ENCODE peak calls at places on chromosomes 3 and 15, in ten cellular contexts. One of them, this sample, is unnamed.

GRCh38 chr15:84659904-84660781 is 2.1 kb upstream of the NMB start:
- DNase-seq in astrocyte of the spinal cord: no peak
- DNase-seq in neural progenitor cell: no peak
- DNase-seq in heart right ventricle: no peak
- DNase-seq in transverse colon: no peak
- DNase-seq in fibroblast of pulmonary artery: no peak
- DNase-seq in PC-9: no peak
- DNase-seq in tibial artery: no peak
- DNase-seq in ovary: no peak
- DNase-seq in stomach: no peak
- DNase-seq in this sample: no peak

GRCh38 chr15:83449250-83449671 is 2.1 kb downstream of the SH3GL3 start:
- DNase-seq in neural progenitor cell: no peak
- DNase-seq in PC-9: no peak
- DNase-seq in astrocyte of the spinal cord: no peak
- DNase-seq in fibroblast of pulmonary artery: no peak
- DNase-seq in ovary: no peak
- DNase-seq in transverse colon: no peak
- DNase-seq in heart right ventricle: no peak
- DNase-seq in tibial artery: no peak
- DNase-seq in stomach: no peak
- DNase-seq in this sample: no peak

GRCh38 chr3:126523745-126524428 is at the start of gene CHST13:
- DNase-seq in fibroblast of pulmonary artery: peak; percentile 30
- DNase-seq in neural progenitor cell: peak; percentile 91
- DNase-seq in tibial artery: peak; percentile 67
- DNase-seq in heart right ventricle: no peak
- DNase-seq in astrocyte of the spinal cord: peak; percentile 8
- DNase-seq in transverse colon: peak; percentile 86
- DNase-seq in ovary: no peak
- DNase-seq in stomach: peak; percentile 46
- DNase-seq in PC-9: no peak
- DNase-seq in this sample: peak; percentile 33

GRCh38 chr3:195209836-195210551 is 61.0 kb downstream of the XXYLT1 start:
- DNase-seq in neural progenitor cell: no peak
- DNase-seq in transverse colon: no peak
- DNase-seq in tibial artery: peak; percentile 80
- DNase-seq in PC-9: peak; percentile 32
- DNase-seq in astrocyte of the spinal cord: peak; percentile 26
- DNase-seq in heart right ventricle: peak; percentile 40
- DNase-seq in ovary: peak; percentile 65
- DNase-seq in stomach: no peak
- DNase-seq in fibroblast of pulmonary artery: peak; percentile 74
- DNase-seq in this sample: peak; percentile 78

GRCh38 chr3:135623558-135623957 is 342.0 kb upstream of the PPP2R3A start:
- DNase-seq in neural progenitor cell: no peak
- DNase-seq in ovary: no peak
- DNase-seq in transverse colon: no peak
- DNase-seq in stomach: no peak
- DNase-seq in heart right ventricle: no peak
- DNase-seq in PC-9: no peak
- DNase-seq in astrocyte of the spinal cord: no peak
- DNase-seq in fibroblast of pulmonary artery: no peak
- DNase-seq in tibial artery: no peak
- DNase-seq in this sample: no peak

GRCh38 chr3:100149130-100149529 is 34.8 kb upstream of the FILIP1L start:
- DNase-seq in ovary: no peak
- DNase-seq in heart right ventricle: no peak
- DNase-seq in fibroblast of pulmonary artery: no peak
- DNase-seq in stomach: no peak
- DNase-seq in PC-9: no peak
- DNase-seq in astrocyte of the spinal cord: no peak
- DNase-seq in transverse colon: no peak
- DNase-seq in tibial artery: no peak
- DNase-seq in neural progenitor cell: no peak
- DNase-seq in this sample: no peak

GRCh38 chr3:53269888-53270880 is 14.4 kb upstream of the TKT start:
- DNase-seq in PC-9: peak; percentile 99
- DNase-seq in heart right ventricle: peak; percentile 84
- DNase-seq in stomach: peak; percentile 91
- DNase-seq in ovary: peak; percentile 73
- DNase-seq in tibial artery: peak; percentile 97
- DNase-seq in astrocyte of the spinal cord: peak; percentile 97
- DNase-seq in transverse colon: peak; percentile 82
- DNase-seq in neural progenitor cell: peak; percentile 88
- DNase-seq in fibroblast of pulmonary artery: peak; percentile 98
- DNase-seq in this sample: peak; percentile 99

GRCh38 chr3:60216462-60216861 is 1034.8 kb downstream of the FHIT start:
- DNase-seq in transverse colon: no peak
- DNase-seq in fibroblast of pulmonary artery: no peak
- DNase-seq in neural progenitor cell: no peak
- DNase-seq in PC-9: no peak
- DNase-seq in stomach: no peak
- DNase-seq in ovary: no peak
- DNase-seq in heart right ventricle: no peak
- DNase-seq in tibial artery: no peak
- DNase-seq in astrocyte of the spinal cord: no peak
- DNase-seq in this sample: no peak

GRCh38 chr3:37826933-37827332 is 34.7 kb upstream of the CTDSPL start:
- DNase-seq in neural progenitor cell: no peak
- DNase-seq in ovary: no peak
- DNase-seq in PC-9: no peak
- DNase-seq in transverse colon: no peak
- DNase-seq in fibroblast of pulmonary artery: no peak
- DNase-seq in astrocyte of the spinal cord: no peak
- DNase-seq in tibial artery: no peak
- DNase-seq in heart right ventricle: no peak
- DNase-seq in stomach: no peak
- DNase-seq in this sample: no peak

GRCh38 chr3:115698851-115699535 is 75.7 kb downstream of the GAP43 start:
- DNase-seq in tibial artery: no peak
- DNase-seq in heart right ventricle: no peak
- DNase-seq in fibroblast of pulmonary artery: peak; percentile 8
- DNase-seq in stomach: no peak
- DNase-seq in astrocyte of the spinal cord: peak; percentile 33
- DNase-seq in ovary: no peak
- DNase-seq in transverse colon: no peak
- DNase-seq in neural progenitor cell: peak; percentile 72
- DNase-seq in PC-9: no peak
- DNase-seq in this sample: peak; percentile 40

GRCh38 chr3:117665311-117665710 is 955.7 kb downstream of the TUSC7 start:
- DNase-seq in neural progenitor cell: no peak
- DNase-seq in transverse colon: peak; percentile 17
- DNase-seq in tibial artery: no peak
- DNase-seq in ovary: no peak
- DNase-seq in stomach: peak; percentile 70
- DNase-seq in PC-9: no peak
- DNase-seq in fibroblast of pulmonary artery: no peak
- DNase-seq in heart right ventricle: no peak
- DNase-seq in astrocyte of the spinal cord: no peak
- DNase-seq in this sample: no peak

GRCh38 chr3:107545680-107546120 is 22.9 kb downstream of the BBX start:
- DNase-seq in transverse colon: no peak
- DNase-seq in stomach: no peak
- DNase-seq in tibial artery: no peak
- DNase-seq in heart right ventricle: no peak
- DNase-seq in ovary: no peak
- DNase-seq in astrocyte of the spinal cord: peak; percentile 65
- DNase-seq in neural progenitor cell: no peak
- DNase-seq in fibroblast of pulmonary artery: no peak
- DNase-seq in PC-9: no peak
- DNase-seq in this sample: peak; percentile 55

GRCh38 chr3:119145500-119146167 is at the start of gene TEX55:
- DNase-seq in stomach: no peak
- DNase-seq in heart right ventricle: peak; percentile 8
- DNase-seq in fibroblast of pulmonary artery: peak; percentile 66
- DNase-seq in neural progenitor cell: peak; percentile 62
- DNase-seq in PC-9: no peak
- DNase-seq in ovary: no peak
- DNase-seq in astrocyte of the spinal cord: peak; percentile 23
- DNase-seq in tibial artery: no peak
- DNase-seq in transverse colon: peak; percentile 12
- DNase-seq in this sample: peak; percentile 63

GRCh38 chr3:100004931-100005330 is 109.4 kb downstream of the FILIP1L start:
- DNase-seq in fibroblast of pulmonary artery: peak; percentile 61
- DNase-seq in stomach: no peak
- DNase-seq in astrocyte of the spinal cord: no peak
- DNase-seq in ovary: no peak
- DNase-seq in neural progenitor cell: no peak
- DNase-seq in transverse colon: no peak
- DNase-seq in tibial artery: no peak
- DNase-seq in PC-9: no peak
- DNase-seq in heart right ventricle: peak; percentile 17
- DNase-seq in this sample: no peak

DNA sequence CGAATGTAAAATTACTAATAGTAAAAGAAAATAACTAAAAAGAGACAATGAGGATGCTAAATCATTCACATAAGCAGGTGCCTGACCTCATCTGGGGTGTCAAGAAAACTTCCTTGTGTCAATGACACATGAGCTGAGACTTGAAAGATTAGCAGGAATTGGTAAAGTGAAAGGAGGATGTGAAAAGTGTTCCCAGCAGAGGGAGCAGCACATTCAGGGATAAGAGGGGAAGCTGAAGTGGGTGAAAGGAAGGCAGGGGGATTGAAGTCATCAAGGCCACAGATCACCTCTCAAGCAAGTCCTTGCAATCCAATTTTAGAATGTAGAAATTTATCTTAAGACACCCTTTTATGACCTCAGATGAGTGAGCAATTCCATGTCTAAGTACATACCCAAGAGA is 60.2 kb upstream of the ACP3 start:
- DNase-seq in PC-9: peak; percentile 70
- DNase-seq in stomach: peak; percentile 40
- DNase-seq in tibial artery: no peak
- DNase-seq in fibroblast of pulmonary artery: peak; percentile 80
- DNase-seq in heart right ventricle: peak; percentile 18
- DNase-seq in transverse colon: peak; percentile 16
- DNase-seq in ovary: no peak
- DNase-seq in neural progenitor cell: peak; percentile 66
- DNase-seq in astrocyte of the spinal cord: peak; percentile 51
- DNase-seq in this sample: peak; percentile 20
- TF ChIP-seq CTCF in PC-9: peak; percentile 51
- TF ChIP-seq CTCF in stomach: no peak
- TF ChIP-seq CTCF in tibial artery: no peak
- TF ChIP-seq CTCF in fibroblast of pulmonary artery: peak; percentile 76
- TF ChIP-seq CTCF in heart right ventricle: peak; percentile 29
- TF ChIP-seq CTCF in transverse colon: no peak
- TF ChIP-seq CTCF in ovary: no peak
- TF ChIP-seq CTCF in neural progenitor cell: peak; percentile 70
- TF ChIP-seq CTCF in astrocyte of the spinal cord: peak; percentile 54
- TF ChIP-seq CTCF in this sample: peak; percentile 52

DNA sequence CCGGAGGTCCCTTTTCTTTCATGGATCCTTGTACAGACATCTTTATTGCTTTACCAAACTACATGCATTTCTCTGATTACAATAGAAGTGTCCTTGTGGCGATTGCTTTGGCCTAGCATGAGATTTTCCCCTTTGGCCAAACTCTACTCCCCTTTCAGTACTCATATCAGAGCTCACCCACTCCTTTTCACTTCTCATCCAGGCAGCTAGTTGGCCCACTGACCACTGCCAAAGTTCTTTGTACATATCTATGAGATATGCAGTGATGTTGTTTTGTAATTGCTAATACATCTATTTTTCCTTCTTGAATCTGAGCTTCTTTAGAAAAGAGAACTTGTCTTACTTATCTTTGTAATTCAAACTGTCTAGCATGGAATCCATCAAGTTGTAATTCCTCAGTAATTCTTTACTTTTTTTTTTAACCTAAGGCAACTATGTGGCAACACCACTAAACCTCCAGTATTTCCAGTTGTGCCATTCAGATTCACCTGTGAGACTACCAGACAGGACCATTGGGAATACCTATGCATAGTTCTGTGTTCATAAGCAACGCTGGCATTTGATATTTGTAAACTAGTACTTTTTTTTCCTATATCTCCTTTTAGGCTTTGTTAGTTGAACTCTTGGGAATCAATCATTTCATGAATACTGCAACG is 39.2 kb downstream of the AADACL2 start:
- DNase-seq in fibroblast of pulmonary artery: peak; percentile 47
- DNase-seq in astrocyte of the spinal cord: no peak
- DNase-seq in PC-9: no peak
- DNase-seq in heart right ventricle: no peak
- DNase-seq in stomach: no peak
- DNase-seq in neural progenitor cell: no peak
- DNase-seq in tibial artery: no peak
- DNase-seq in ovary: no peak
- DNase-seq in transverse colon: no peak
- DNase-seq in this sample: no peak
- H3K4me3 ChIP-seq in fibroblast of pulmonary artery: no peak overlapping the region
- H3K4me3 ChIP-seq in astrocyte of the spinal cord: no peak overlapping the region
- H3K4me3 ChIP-seq in PC-9: no peak overlapping the region
- H3K4me3 ChIP-seq in heart right ventricle: no peak overlapping the region
- H3K4me3 ChIP-seq in stomach: no peak overlapping the region
- H3K4me3 ChIP-seq in neural progenitor cell: no peak overlapping the region
- H3K4me3 ChIP-seq in tibial artery: no peak overlapping the region
- H3K4me3 ChIP-seq in ovary: no peak overlapping the region
- H3K4me3 ChIP-seq in transverse colon: no peak overlapping the region
- H3K4me3 ChIP-seq in this sample: no peak overlapping the region

DNA sequence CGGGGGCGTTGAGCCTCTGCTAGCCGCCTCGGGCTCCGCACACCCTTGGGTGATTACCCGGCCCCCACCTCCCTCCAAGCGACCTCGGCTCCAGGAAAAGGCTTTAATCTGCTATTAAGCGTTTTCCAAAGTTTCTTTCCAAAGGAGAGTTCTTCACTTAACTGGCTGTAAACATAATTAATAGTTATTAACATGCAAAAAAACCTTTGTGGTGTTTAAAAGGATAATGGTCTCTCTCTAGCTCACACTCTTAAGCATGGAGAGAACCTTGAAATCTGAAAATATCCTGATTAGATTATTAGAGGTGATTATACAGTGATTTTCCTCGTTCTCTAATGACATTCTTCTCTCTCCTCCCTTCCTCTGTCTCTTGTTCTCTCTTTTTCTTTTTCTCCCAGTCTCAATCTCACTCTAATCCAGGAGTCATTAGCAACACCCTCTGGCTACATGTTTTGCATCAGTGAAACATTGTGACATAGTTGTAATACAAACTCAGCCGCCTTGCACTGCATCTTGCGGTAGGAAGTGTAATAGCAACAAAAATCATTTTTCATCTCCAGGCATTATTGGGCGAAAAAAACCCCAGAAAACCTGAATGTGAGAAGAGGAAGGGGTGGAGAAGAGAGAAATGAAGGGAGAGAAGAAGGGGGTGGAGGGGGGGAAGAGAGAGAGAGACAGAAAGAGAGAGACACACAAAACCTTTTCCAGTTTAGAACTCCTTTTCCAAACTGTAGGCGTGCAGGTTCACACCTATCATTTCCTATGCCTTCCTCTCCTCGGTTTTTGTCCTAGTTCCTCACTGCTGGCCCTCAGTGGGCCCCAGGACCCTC is 24.4 kb downstream of the NR2F2 start:
- DNase-seq in neural progenitor cell: peak; percentile 31
- DNase-seq in ovary: no peak
- DNase-seq in tibial artery: no peak
- DNase-seq in transverse colon: no peak
- DNase-seq in astrocyte of the spinal cord: peak; percentile 79
- DNase-seq in heart right ventricle: no peak
- DNase-seq in stomach: no peak
- DNase-seq in PC-9: peak; percentile 65
- DNase-seq in fibroblast of pulmonary artery: peak; percentile 89
- DNase-seq in this sample: peak; percentile 86
- TF ChIP-seq CTCF in neural progenitor cell: peak; percentile 20
- TF ChIP-seq CTCF in ovary: peak; percentile 22
- TF ChIP-seq CTCF in tibial artery: peak; percentile 51
- TF ChIP-seq CTCF in transverse colon: peak; percentile 46
- TF ChIP-seq CTCF in astrocyte of the spinal cord: peak; percentile 35
- TF ChIP-seq CTCF in heart right ventricle: peak; percentile 35
- TF ChIP-seq CTCF in stomach: peak; percentile 40
- TF ChIP-seq CTCF in PC-9: peak; percentile 53
- TF ChIP-seq CTCF in fibroblast of pulmonary artery: peak; percentile 62
- TF ChIP-seq CTCF in this sample: peak; percentile 70

GRCh38 chr15:45468294-45468693 is 54.3 kb downstream of the SLC30A4 start:
- DNase-seq in astrocyte of the spinal cord: no peak
- DNase-seq in stomach: no peak
- DNase-seq in tibial artery: no peak
- DNase-seq in PC-9: no peak
- DNase-seq in transverse colon: no peak
- DNase-seq in heart right ventricle: no peak
- DNase-seq in fibroblast of pulmonary artery: no peak
- DNase-seq in ovary: no peak
- DNase-seq in neural progenitor cell: no peak
- DNase-seq in this sample: no peak
- H3K4me3 ChIP-seq in astrocyte of the spinal cord: no peak overlapping the region
- H3K4me3 ChIP-seq in stomach: no peak overlapping the region
- H3K4me3 ChIP-seq in tibial artery: no peak overlapping the region
- H3K4me3 ChIP-seq in PC-9: no peak overlapping the region
- H3K4me3 ChIP-seq in transverse colon: no peak overlapping the region
- H3K4me3 ChIP-seq in heart right ventricle: no peak overlapping the region
- H3K4me3 ChIP-seq in fibroblast of pulmonary artery: no peak overlapping the region
- H3K4me3 ChIP-seq in ovary: no peak overlapping the region
- H3K4me3 ChIP-seq in neural progenitor cell: no peak overlapping the region
- H3K4me3 ChIP-seq in this sample: no peak overlapping the region